ENCODE peak calls at places on chromosomes 12 and 14, in five cellular contexts. One of them, this sample, is unnamed.

GRCh38 chr12:111409403-111410228 is 3.9 kb downstream of the SH2B3 start:
- DNase-seq in psoas muscle: peak
- DNase-seq in esophagus muscularis mucosa: no peak
- DNase-seq in colonic mucosa: no peak
- DNase-seq in A549: no peak
- DNase-seq in this sample: no peak

GRCh38 chr14:49089078-49089477 is 497.1 kb downstream of the RPS29 start:
- DNase-seq in colonic mucosa: no peak
- DNase-seq in psoas muscle: no peak
- DNase-seq in A549: no peak
- DNase-seq in esophagus muscularis mucosa: no peak
- DNase-seq in this sample: no peak

GRCh38 chr12:123713398-123714301 is 1.5 kb downstream of the ATP6V0A2 start:
- DNase-seq in psoas muscle: no peak
- DNase-seq in A549: no peak
- DNase-seq in colonic mucosa: peak
- DNase-seq in esophagus muscularis mucosa: no peak
- DNase-seq in this sample: no peak

GRCh38 chr12:63668028-63668799 is at the start of gene DPY19L2:
- DNase-seq in esophagus muscularis mucosa: peak
- DNase-seq in A549: peak
- DNase-seq in psoas muscle: peak
- DNase-seq in colonic mucosa: peak
- DNase-seq in this sample: peak

GRCh38 chr12:40016960-40017359 is 88.9 kb downstream of the SLC2A13 start:
- DNase-seq in psoas muscle: no peak
- DNase-seq in A549: peak
- DNase-seq in colonic mucosa: peak
- DNase-seq in esophagus muscularis mucosa: no peak
- DNase-seq in this sample: no peak

GRCh38 chr12:18827913-18828312 is 90.0 kb downstream of the CAPZA3 start:
- DNase-seq in esophagus muscularis mucosa: no peak
- DNase-seq in psoas muscle: no peak
- DNase-seq in colonic mucosa: no peak
- DNase-seq in A549: no peak
- DNase-seq in this sample: no peak

GRCh38 chr14:54475187-54475881 is 13.4 kb downstream of the GMFB start:
- DNase-seq in esophagus muscularis mucosa: no peak
- DNase-seq in A549: no peak
- DNase-seq in psoas muscle: no peak
- DNase-seq in colonic mucosa: no peak
- DNase-seq in this sample: no peak

GRCh38 chr14:63535918-63536317 is 7.3 kb downstream of the PPP2R5E start:
- DNase-seq in psoas muscle: no peak
- DNase-seq in esophagus muscularis mucosa: no peak
- DNase-seq in colonic mucosa: no peak
- DNase-seq in A549: no peak
- DNase-seq in this sample: no peak

GRCh38 chr12:71475280-71475679 is 35.7 kb downstream of the LGR5 start:
- DNase-seq in psoas muscle: peak
- DNase-seq in A549: no peak
- DNase-seq in esophagus muscularis mucosa: no peak
- DNase-seq in colonic mucosa: no peak
- DNase-seq in this sample: no peak

GRCh38 chr12:115451785-115452736 is 768.1 kb upstream of the TBX3 start:
- DNase-seq in psoas muscle: peak
- DNase-seq in colonic mucosa: peak
- DNase-seq in A549: peak
- DNase-seq in esophagus muscularis mucosa: no peak
- DNase-seq in this sample: no peak

GRCh38 chr12:64998327-64999156 is 122.6 kb downstream of the WIF1 start:
- DNase-seq in A549: no peak
- DNase-seq in colonic mucosa: no peak
- DNase-seq in psoas muscle: no peak
- DNase-seq in esophagus muscularis mucosa: no peak
- DNase-seq in this sample: no peak

GRCh38 chr12:124165695-124166094 is 129.2 kb upstream of the RFLNA start:
- DNase-seq in psoas muscle: no peak
- DNase-seq in colonic mucosa: no peak
- DNase-seq in A549: no peak
- DNase-seq in esophagus muscularis mucosa: no peak
- DNase-seq in this sample: no peak

GRCh38 chr12:121467638-121468403 is 67.9 kb downstream of the RNF34 start:
- DNase-seq in colonic mucosa: no peak
- DNase-seq in psoas muscle: no peak
- DNase-seq in A549: peak
- DNase-seq in esophagus muscularis mucosa: no peak
- DNase-seq in this sample: peak

GRCh38 chr12:111174283-111175108 is 194.4 kb downstream of the PHETA1 start:
- DNase-seq in psoas muscle: no peak
- DNase-seq in A549: peak
- DNase-seq in colonic mucosa: no peak
- DNase-seq in esophagus muscularis mucosa: no peak
- DNase-seq in this sample: no peak

GRCh38 chr14:61034416-61035100 is 53.5 kb downstream of the SLC38A6 start:
- DNase-seq in esophagus muscularis mucosa: no peak
- DNase-seq in colonic mucosa: no peak
- DNase-seq in A549: no peak
- DNase-seq in psoas muscle: no peak
- DNase-seq in this sample: peak

GRCh38 chr14:73267474-73267873 is 30.2 kb downstream of the PAPLN start:
- DNase-seq in A549: no peak
- DNase-seq in psoas muscle: no peak
- DNase-seq in colonic mucosa: no peak
- DNase-seq in esophagus muscularis mucosa: no peak
- DNase-seq in this sample: no peak

GRCh38 chr14:73272393-73272792 is 35.1 kb downstream of the PAPLN start:
- DNase-seq in A549: no peak
- DNase-seq in colonic mucosa: no peak
- DNase-seq in esophagus muscularis mucosa: no peak
- DNase-seq in psoas muscle: no peak
- DNase-seq in this sample: no peak

GRCh38 chr14:73273799-73274198 is 36.5 kb downstream of the PAPLN start:
- DNase-seq in esophagus muscularis mucosa: no peak
- DNase-seq in colonic mucosa: no peak
- DNase-seq in psoas muscle: no peak
- DNase-seq in A549: no peak
- DNase-seq in this sample: no peak

GRCh38 chr14:73266317-73266716 is 29.0 kb downstream of the PAPLN start:
- DNase-seq in A549: no peak
- DNase-seq in psoas muscle: no peak
- DNase-seq in esophagus muscularis mucosa: no peak
- DNase-seq in colonic mucosa: no peak
- DNase-seq in this sample: no peak

DNA sequence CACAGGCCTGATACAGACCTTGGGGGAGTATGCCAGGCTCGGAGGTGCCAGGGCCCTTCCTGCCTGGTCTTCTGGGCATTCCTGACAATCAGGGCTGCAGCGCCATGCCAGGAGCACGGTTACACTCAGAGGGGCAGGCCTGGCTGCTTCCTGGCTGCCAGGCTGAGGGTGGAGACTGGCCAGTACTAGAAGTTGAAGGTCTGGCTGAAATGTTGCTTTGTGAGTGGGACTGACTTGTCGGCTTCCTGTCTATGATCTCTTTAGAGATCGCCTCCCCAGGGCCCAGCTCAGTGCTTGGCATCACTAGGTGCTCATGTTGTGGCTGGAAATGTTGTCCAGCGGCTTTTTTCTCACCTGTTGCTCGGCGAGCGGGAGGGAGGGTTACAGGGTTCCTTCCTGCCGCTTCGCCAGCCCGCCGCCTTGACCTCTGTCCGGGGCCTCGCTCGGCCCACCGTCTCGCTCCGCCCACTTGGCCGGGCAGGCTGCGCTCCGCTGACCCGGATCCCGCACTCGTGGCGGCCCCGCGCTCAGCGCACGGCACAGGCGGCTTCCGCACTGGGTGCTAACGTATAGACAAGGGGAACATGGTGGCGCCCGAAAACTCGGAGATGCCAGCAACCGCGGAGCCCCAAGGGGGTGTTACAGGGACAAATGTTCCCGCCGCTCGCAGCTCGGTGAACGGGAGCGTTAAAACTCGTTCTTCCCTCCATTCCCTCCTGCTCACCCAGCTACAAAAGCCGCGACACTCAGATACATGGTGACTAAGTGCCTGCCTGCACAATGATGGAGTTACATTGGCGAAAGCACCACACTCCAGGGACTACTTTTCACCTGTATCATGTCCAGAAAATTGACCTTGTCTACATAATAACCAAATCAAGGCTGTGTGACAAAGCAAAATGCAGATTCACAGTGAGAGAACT is 32.7 kb downstream of the PAPLN start:
- DNase-seq in psoas muscle: peak
- DNase-seq in esophagus muscularis mucosa: no peak
- DNase-seq in A549: no peak
- DNase-seq in colonic mucosa: peak
- DNase-seq in this sample: no peak
- TF ChIP-seq CTCF in psoas muscle: no peak
- TF ChIP-seq CTCF in esophagus muscularis mucosa: no peak
- TF ChIP-seq CTCF in A549: no peak
- TF ChIP-seq CTCF in colonic mucosa: no peak
- TF ChIP-seq CTCF in this sample: no peak

GRCh38 chr12:94143444-94143843 is 4.9 kb upstream of the PLXNC1 start:
- DNase-seq in esophagus muscularis mucosa: no peak
- DNase-seq in A549: no peak
- DNase-seq in colonic mucosa: no peak
- DNase-seq in psoas muscle: no peak
- DNase-seq in this sample: no peak

GRCh38 chr12:94147991-94148840 is at the start of gene PLXNC1:
- DNase-seq in A549: peak
- DNase-seq in psoas muscle: peak
- DNase-seq in esophagus muscularis mucosa: no peak
- DNase-seq in colonic mucosa: peak
- DNase-seq in this sample: no peak

GRCh38 chr12:94147377-94147990 is 893 bp upstream of the PLXNC1 start:
- DNase-seq in psoas muscle: no peak
- DNase-seq in colonic mucosa: no peak
- DNase-seq in esophagus muscularis mucosa: no peak
- DNase-seq in A549: no peak
- DNase-seq in this sample: no peak

GRCh38 chr12:94146166-94146565 is 2.2 kb upstream of the PLXNC1 start:
- DNase-seq in A549: no peak
- DNase-seq in psoas muscle: no peak
- DNase-seq in esophagus muscularis mucosa: no peak
- DNase-seq in colonic mucosa: no peak
- DNase-seq in this sample: no peak

DNA sequence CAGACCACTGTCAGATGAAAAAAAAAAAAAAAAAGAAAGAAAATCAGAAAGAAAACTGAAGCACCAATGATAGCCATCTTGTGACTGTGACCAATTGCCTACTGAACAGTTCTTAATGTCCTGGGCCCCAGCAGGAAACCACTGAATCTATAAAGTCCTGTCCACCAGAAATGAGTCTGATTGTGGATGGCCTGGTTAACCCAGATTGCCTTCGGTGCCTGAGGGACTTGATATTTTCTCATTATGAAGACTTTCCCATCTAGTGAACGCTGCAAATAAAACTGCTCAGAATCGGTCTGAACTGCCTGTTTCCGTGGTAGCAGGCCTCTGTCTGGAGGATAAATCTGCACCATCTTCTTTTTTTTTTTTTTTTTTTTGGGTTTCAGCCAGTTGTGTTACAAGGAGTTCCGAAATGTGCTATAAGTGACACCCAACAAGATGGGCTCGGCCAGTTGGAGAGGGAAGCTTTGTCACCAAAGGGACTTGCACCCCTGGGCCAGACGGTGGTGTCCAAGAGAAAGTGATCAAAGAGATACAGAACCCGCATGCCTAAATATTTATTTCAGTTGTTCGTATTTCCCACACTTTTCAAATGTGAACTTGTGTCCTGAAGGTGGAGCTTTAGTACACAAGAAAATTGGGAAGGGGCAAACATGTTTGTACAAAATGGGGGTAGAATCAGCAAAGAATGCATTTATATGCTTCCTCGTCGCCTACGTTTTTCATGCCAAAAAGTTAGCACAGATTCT is 3.0 kb upstream of the PLXNC1 start:
- DNase-seq in psoas muscle: no peak
- DNase-seq in A549: no peak
- DNase-seq in colonic mucosa: no peak
- DNase-seq in esophagus muscularis mucosa: no peak
- DNase-seq in this sample: no peak
- TF ChIP-seq CTCF in psoas muscle: peak
- TF ChIP-seq CTCF in A549: peak
- TF ChIP-seq CTCF in colonic mucosa: no peak
- TF ChIP-seq CTCF in esophagus muscularis mucosa: peak
- TF ChIP-seq CTCF in this sample: peak

DNA sequence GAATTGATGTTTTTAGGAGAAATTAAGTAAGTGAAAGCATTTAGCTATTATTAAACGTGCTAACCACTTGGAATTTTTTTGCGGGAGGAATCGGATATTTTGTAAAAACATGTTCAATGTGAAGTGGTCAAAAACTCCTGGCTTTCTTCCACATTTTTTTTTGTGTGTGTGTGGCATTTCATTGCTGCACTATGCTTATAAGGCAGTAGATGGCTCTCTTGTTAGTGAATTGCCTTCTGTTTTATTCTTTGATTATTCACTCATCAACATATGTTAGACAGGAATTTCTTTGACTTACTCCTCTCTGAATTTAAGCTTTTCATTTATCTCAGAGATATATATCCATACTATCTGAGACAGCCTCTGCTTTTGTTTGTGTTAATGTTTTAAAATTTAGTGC is 71.3 kb downstream of the DERA start:
- DNase-seq in A549: peak
- DNase-seq in psoas muscle: no peak
- DNase-seq in colonic mucosa: no peak
- DNase-seq in esophagus muscularis mucosa: no peak
- DNase-seq in this sample: no peak
- TF ChIP-seq CTCF in A549: no peak
- TF ChIP-seq CTCF in psoas muscle: peak
- TF ChIP-seq CTCF in colonic mucosa: no peak
- TF ChIP-seq CTCF in esophagus muscularis mucosa: peak
- TF ChIP-seq CTCF in this sample: no peak

GRCh38 chr12:57276935-57277563 is 26.1 kb upstream of the STAC3 start:
- DNase-seq in esophagus muscularis mucosa: no peak
- DNase-seq in A549: peak
- DNase-seq in colonic mucosa: peak
- DNase-seq in psoas muscle: no peak
- DNase-seq in this sample: peak
- TF ChIP-seq CTCF in esophagus muscularis mucosa: no peak
- TF ChIP-seq CTCF in A549: peak
- TF ChIP-seq CTCF in colonic mucosa: peak
- TF ChIP-seq CTCF in psoas muscle: peak
- TF ChIP-seq CTCF in this sample: peak

DNA sequence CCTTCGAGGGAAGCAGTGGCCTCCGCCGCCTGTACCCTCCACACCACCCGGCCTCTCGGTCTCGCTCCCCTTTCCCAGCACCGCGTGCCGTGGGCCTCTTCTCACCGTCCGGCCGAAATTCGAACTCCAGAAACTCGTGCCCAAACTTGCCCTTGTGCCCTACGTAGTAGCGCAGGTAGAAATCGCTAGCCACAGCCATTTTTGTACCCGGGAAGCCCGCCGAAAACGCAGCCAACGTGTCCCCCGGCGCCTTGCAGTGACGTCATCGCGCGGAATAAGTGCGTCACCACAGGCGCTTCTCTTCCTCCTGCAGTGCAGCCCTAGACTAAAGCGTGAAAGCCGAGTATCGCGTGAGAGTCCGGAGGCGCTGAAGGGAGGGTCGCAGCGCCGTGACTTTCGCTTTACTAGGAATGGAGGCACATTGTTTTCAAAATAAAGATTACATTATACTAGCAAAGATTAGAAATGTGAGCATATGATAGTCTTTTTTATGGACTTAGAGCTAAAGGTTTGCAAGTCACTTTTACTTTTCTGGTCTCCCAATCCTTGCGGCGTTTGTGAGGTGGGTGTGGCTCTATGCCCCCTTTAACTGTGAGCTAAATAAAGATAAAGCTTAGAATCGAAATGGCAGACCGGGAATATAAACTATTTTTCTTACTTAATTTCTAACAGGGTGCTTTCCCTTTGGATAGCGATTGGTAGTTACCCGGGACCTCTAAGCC is at the start of gene MAGOHB:
- DNase-seq in esophagus muscularis mucosa: peak
- DNase-seq in colonic mucosa: peak
- DNase-seq in A549: peak
- DNase-seq in psoas muscle: peak
- DNase-seq in this sample: peak
- TF ChIP-seq CTCF in esophagus muscularis mucosa: peak
- TF ChIP-seq CTCF in colonic mucosa: no peak
- TF ChIP-seq CTCF in A549: no peak
- TF ChIP-seq CTCF in psoas muscle: no peak
- TF ChIP-seq CTCF in this sample: no peak

This sample was measured in prostate gland.